ENCODE peak calls at places on chromosomes 12 and 14, in four cellular contexts. U is transverse colon; L is heart right ventricle; D is effector memory CD4-positive, alpha-beta T cell. B is an unnamed sample. For H3K4me1, the result is how much of the 10 kb centered on the place peaks cover.

GRCh38 chr14:91947196-91948184 is at the start of gene FBLN5:
- DNase-seq in D (no peak), U (peak), L (peak), B (peak)

GRCh38 chr14:42140831-42141279 is 534.2 kb downstream of the LRFN5 start:
- DNase-seq in L (no peak), D (no peak), U (no peak), B (no peak)

GRCh38 chr12:93089805-93090569 is 160.9 kb upstream of the EEA1 start:
- DNase-seq in D (no peak), L (no peak), U (peak), B (no peak)

GRCh38 chr14:75976838-75977237 is 5.0 kb downstream of the TGFB3 start:
- DNase-seq in U (no peak), L (no peak), D (no peak), B (no peak)

GRCh38 chr14:95157987-95158712 is 821 bp upstream of the DICER1 start:
- DNase-seq in U (no peak), L (no peak), D (no peak), B (no peak)

GRCh38 chr14:73269729-73270651 is 32.7 kb downstream of the PAPLN start:
- DNase-seq in D (no peak), L (peak), U (peak), B (no peak)

GRCh38 chr12:22282283-22282682 is 52.2 kb downstream of the ST8SIA1 start:
- DNase-seq in D (no peak), U (no peak), L (no peak), B (no peak)

GRCh38 chr12:9651265-9651729 is 18.2 kb upstream of the CLEC2D start:
- DNase-seq in L (no peak), D (no peak), U (no peak), B (no peak)

GRCh38 chr12:91432079-91432478 is 249.5 kb upstream of the DCN start:
- DNase-seq in L (no peak), D (no peak), U (no peak), B (no peak)

GRCh38 chr14:47346849-47347248 is 328.6 kb downstream of the MDGA2 start:
- DNase-seq in L (no peak), D (no peak), U (no peak), B (no peak)

GRCh38 chr12:40618621-40619020 is 73.6 kb upstream of the CNTN1 start:
- DNase-seq in U (no peak), L (no peak), D (no peak), B (no peak)

GRCh38 chr12:99121476-99121965 is 476.4 kb downstream of the APAF1 start:
- DNase-seq in L (no peak), D (no peak), U (no peak), B (no peak)

GRCh38 chr12:56042430-56043203 is 899 bp downstream of the RPS26 start:
- DNase-seq in U (peak), L (no peak), D (no peak), B (no peak)

GRCh38 chr12:15662983-15663659 is 126.1 kb downstream of the EPS8 start:
- DNase-seq in L (no peak), D (no peak), U (no peak), B (no peak)

GRCh38 chr12:25241171-25242020 is 9.3 kb downstream of the KRAS start:
- DNase-seq in L (no peak), D (no peak), U (no peak), B (no peak)

GRCh38 chr14:105126970-105127307 is 41.6 kb downstream of the JAG2 start:
- DNase-seq in L (no peak), D (no peak), U (no peak), B (no peak)

GRCh38 chr14:55707365-55707804 is 127.4 kb downstream of the KTN1 start:
- DNase-seq in U (no peak), L (no peak), D (no peak), B (no peak)

GRCh38 chr14:77579065-77579464 is 37.4 kb downstream of the SPTLC2 start:
- DNase-seq in L (no peak), U (no peak), D (no peak), B (no peak)
- H3K27ac ChIP-seq in L (no peak), U (no peak), D (no peak), B (no peak)

DNA sequence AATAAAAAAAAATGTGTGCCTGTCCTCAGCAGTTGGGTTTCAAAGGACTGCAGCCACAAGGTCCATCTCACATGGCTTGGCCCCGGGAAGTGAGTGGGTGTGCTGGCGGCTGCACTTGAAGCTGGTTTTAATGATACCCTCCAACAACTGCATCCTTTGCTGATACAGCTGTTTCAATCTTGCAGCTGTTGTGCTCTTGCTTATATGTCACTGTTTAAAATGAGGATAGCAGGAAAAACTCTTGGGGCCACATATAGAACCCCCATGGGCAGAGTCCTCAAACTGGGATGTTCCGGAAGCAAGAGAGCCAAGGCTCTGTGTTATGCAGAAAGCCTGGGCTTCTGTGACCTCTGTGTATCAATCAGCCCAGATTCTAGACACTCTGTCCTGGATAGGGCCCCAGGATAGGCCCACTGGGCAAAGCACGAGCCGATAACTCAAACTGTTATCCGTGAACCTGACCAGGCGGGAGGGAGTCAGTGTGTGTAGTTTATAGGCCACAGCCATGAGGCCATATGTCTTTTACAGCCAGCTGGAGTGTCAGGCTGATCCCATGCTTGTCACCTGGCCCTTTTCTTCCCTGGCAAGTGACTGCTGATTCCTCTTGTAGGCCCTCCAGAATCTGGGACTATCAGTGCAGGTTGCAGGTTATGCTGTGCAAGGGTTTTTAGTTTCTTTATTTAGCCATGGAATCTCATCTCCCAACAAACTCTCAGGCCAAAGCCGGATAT is 74.3 kb downstream of the SSPN start:
- DNase-seq in L (no peak), U (no peak), D (no peak), B (peak)
- H3K4me1 ChIP-seq in L (under half), U (under half), D (under half), B (under half)

GRCh38 chr14:31712244-31713127 is 151.3 kb downstream of the NUBPL start:
- DNase-seq in D (no peak), U (no peak), L (no peak), B (no peak)

GRCh38 chr14:31718585-31718984 is 157.4 kb downstream of the NUBPL start:
- DNase-seq in U (no peak), L (no peak), D (no peak), B (no peak)

GRCh38 chr14:31718985-31719384 is 157.8 kb downstream of the NUBPL start:
- DNase-seq in D (no peak), L (no peak), U (no peak), B (no peak)

GRCh38 chr14:31716208-31716607 is 155.0 kb downstream of the NUBPL start:
- DNase-seq in U (no peak), D (no peak), L (no peak), B (no peak)

DNA sequence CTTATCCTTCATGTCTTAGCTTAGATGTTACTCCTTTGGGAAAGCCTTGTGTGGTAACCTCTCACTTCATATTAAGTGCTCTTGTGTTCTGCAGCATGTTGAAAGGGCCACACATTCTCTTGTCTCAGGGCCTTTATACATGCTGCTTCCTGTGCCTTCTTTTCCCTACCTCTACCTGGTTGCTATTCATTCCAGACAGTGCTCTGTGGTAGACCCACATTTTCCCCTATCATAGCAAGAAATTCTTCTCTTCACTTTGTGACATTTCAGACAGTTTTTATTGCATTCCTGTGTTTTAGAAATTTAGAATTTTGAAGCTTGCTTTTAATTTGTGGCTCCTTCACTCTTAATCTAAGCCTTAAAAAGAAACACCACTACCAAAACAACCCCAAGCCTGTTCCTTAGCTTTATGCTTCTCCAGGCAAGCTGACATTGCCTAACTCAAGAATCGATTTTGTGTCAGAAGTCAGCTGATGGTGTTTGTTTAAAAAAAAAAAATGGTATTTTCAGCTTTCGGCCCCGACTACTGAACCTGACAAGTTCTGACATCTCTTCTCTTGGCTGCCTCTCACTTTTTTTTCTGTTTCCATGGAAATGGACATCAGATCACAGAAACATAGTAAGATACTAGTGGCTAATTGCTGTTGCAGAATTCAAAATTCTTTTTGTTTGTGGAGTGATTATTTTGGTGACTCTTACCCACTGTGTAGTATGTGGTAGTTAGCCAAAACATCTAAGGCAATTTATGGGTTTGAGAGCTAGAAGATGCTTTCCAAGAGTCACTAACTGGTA is 156.3 kb downstream of the NUBPL start:
- DNase-seq in U (no peak), L (no peak), D (no peak), B (no peak)
- H3K4me3 ChIP-seq in U (no peak), L (no peak), D (no peak), B (no peak)

DNA sequence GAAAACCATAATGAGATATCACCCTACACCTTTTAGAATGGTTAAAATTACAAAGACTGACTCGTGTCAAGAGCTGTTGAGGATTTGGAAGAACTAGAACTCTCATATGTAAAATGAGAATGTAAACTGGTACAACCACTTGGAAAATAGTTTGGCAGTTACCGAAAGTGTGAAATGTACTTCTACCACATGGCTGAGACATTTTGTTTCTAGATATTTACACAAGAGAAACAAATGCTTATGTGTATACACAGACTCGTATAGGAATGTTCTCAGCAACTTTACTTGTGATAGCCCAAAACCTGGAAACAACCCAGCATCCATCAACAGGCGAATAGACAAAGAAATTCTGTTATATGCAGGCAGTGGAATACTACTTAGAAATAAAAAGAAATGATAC is 103.0 kb downstream of the BRMS1L start:
- DNase-seq in L (no peak), U (no peak), D (no peak), B (no peak)
- H3K27ac ChIP-seq in L (no peak), U (no peak), D (no peak), B (no peak)

GRCh38 chr14:50288146-50288545 is 23.9 kb downstream of the L2HGDH start:
- DNase-seq in U (no peak), D (no peak), L (no peak), B (no peak)

GRCh38 chr14:50290306-50290705 is 21.7 kb downstream of the L2HGDH start:
- DNase-seq in D (no peak), U (no peak), L (no peak), B (no peak)

DNA sequence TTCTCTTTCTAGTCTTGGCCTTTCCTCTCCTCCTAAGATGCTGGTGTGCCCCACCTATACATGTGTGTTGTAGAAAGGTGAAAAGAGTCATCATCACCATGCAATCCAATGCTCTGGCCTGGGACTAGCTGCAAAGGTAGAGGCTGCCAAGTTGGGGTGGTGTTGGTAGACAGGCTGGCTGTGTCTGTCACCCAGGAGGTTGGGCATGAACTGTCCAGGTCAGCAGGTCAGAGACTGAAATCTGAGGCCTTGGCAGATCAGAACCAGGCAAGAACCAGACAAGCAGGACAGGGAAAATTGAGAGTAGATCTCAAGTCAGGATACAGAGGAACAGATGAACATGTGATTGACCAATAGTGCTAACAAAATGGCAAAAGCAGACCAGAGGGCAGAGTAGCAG is 26.2 kb downstream of the L2HGDH start:
- DNase-seq in D (no peak), U (no peak), L (no peak), B (peak)
- H3K4me1 ChIP-seq in D (under half), U (under half), L (under half), B (under half)

GRCh38 chr14:71317385-71318096 is 410.3 kb downstream of the PCNX1 start:
- DNase-seq in D (no peak), L (no peak), U (no peak), B (no peak)
- H3K4me3 ChIP-seq in D (no peak), L (no peak), U (no peak), B (no peak)

GRCh38 chr12:71183018-71183417 is 25.2 kb upstream of the TSPAN8 start:
- DNase-seq in U (no peak), D (no peak), L (no peak), B (no peak)
- H3K27ac ChIP-seq in U (no peak), D (no peak), L (no peak), B (no peak)

GRCh38 chr12:31740618-31741017 is 11.8 kb upstream of the AMN1 start:
- DNase-seq in U (no peak), L (no peak), D (no peak), B (no peak)
- H3K4me1 ChIP-seq in U (under half), L (under half), D (under half), B (under half)

B was measured in gastrocnemius medialis.